ENCODE peak calls at places on chromosomes 2 and 18, in six cellular contexts. One of them, this sample, is unnamed.

GRCh38 chr2:85516649-85517389 is 22.1 kb upstream of the MAT2A start:
- DNase-seq in MCF 10A: peak
- DNase-seq in GM10248: no peak
- DNase-seq in foreskin fibroblast: no peak
- DNase-seq in GM20000: no peak
- DNase-seq in PC-9: peak
- DNase-seq in this sample: no peak

GRCh38 chr2:51813245-51813644 is 781.3 kb upstream of the NRXN1 start:
- DNase-seq in MCF 10A: peak
- DNase-seq in GM10248: no peak
- DNase-seq in foreskin fibroblast: no peak
- DNase-seq in GM20000: no peak
- DNase-seq in PC-9: no peak
- DNase-seq in this sample: no peak

GRCh38 chr18:5297582-5297981 is 2.1 kb upstream of the ZBTB14 start:
- DNase-seq in MCF 10A: no peak
- DNase-seq in GM10248: no peak
- DNase-seq in foreskin fibroblast: no peak
- DNase-seq in GM20000: no peak
- DNase-seq in PC-9: no peak
- DNase-seq in this sample: no peak

GRCh38 chr2:121709776-121710469 is 26.8 kb downstream of the NIFK start:
- DNase-seq in MCF 10A: no peak
- DNase-seq in GM10248: no peak
- DNase-seq in foreskin fibroblast: no peak
- DNase-seq in GM20000: no peak
- DNase-seq in PC-9: no peak
- DNase-seq in this sample: no peak

GRCh38 chr18:27075828-27076227 is 109.3 kb downstream of the CHST9 start:
- DNase-seq in MCF 10A: no peak
- DNase-seq in GM10248: no peak
- DNase-seq in foreskin fibroblast: no peak
- DNase-seq in GM20000: no peak
- DNase-seq in PC-9: no peak
- DNase-seq in this sample: no peak

GRCh38 chr18:45802814-45803492 is 22.5 kb upstream of the SIGLEC15 start:
- DNase-seq in MCF 10A: peak
- DNase-seq in GM10248: no peak
- DNase-seq in foreskin fibroblast: peak
- DNase-seq in GM20000: no peak
- DNase-seq in PC-9: peak
- DNase-seq in this sample: peak

GRCh38 chr2:107018366-107018765 is 132.4 kb upstream of the ST6GAL2 start:
- DNase-seq in MCF 10A: no peak
- DNase-seq in GM10248: no peak
- DNase-seq in foreskin fibroblast: no peak
- DNase-seq in GM20000: no peak
- DNase-seq in PC-9: no peak
- DNase-seq in this sample: no peak

GRCh38 chr18:48787523-48788151 is 163.1 kb downstream of the SMAD7 start:
- DNase-seq in MCF 10A: no peak
- DNase-seq in GM10248: no peak
- DNase-seq in foreskin fibroblast: no peak
- DNase-seq in GM20000: no peak
- DNase-seq in PC-9: no peak
- DNase-seq in this sample: no peak

GRCh38 chr2:20691076-20691708 is 24.2 kb downstream of the GDF7 start:
- DNase-seq in MCF 10A: no peak
- DNase-seq in GM10248: no peak
- DNase-seq in foreskin fibroblast: no peak
- DNase-seq in GM20000: no peak
- DNase-seq in PC-9: no peak
- DNase-seq in this sample: no peak

GRCh38 chr18:35703043-35703688 is 121.6 kb downstream of the GALNT1 start:
- DNase-seq in MCF 10A: no peak
- DNase-seq in GM10248: no peak
- DNase-seq in foreskin fibroblast: peak
- DNase-seq in GM20000: no peak
- DNase-seq in PC-9: no peak
- DNase-seq in this sample: no peak

GRCh38 chr2:101518470-101519172 is 43.7 kb upstream of the RFX8 start:
- DNase-seq in MCF 10A: peak
- DNase-seq in GM10248: no peak
- DNase-seq in foreskin fibroblast: peak
- DNase-seq in GM20000: no peak
- DNase-seq in PC-9: peak
- DNase-seq in this sample: no peak

GRCh38 chr18:48790869-48791635 is 159.7 kb downstream of the SMAD7 start:
- DNase-seq in MCF 10A: no peak
- DNase-seq in GM10248: no peak
- DNase-seq in foreskin fibroblast: no peak
- DNase-seq in GM20000: no peak
- DNase-seq in PC-9: no peak
- DNase-seq in this sample: no peak

GRCh38 chr2:217103752-217104540 is 244.1 kb upstream of the TNP1 start:
- DNase-seq in MCF 10A: no peak
- DNase-seq in GM10248: no peak
- DNase-seq in foreskin fibroblast: peak
- DNase-seq in GM20000: no peak
- DNase-seq in PC-9: peak
- DNase-seq in this sample: no peak

GRCh38 chr2:237465515-237466227 is 21.4 kb upstream of the MLPH start:
- DNase-seq in MCF 10A: peak
- DNase-seq in GM10248: no peak
- DNase-seq in foreskin fibroblast: peak
- DNase-seq in GM20000: no peak
- DNase-seq in PC-9: peak
- DNase-seq in this sample: no peak

GRCh38 chr2:85811173-85811849 is 57.5 kb downstream of the ATOH8 start:
- DNase-seq in MCF 10A: no peak
- DNase-seq in GM10248: peak
- DNase-seq in foreskin fibroblast: no peak
- DNase-seq in GM20000: no peak
- DNase-seq in PC-9: no peak
- DNase-seq in this sample: no peak

GRCh38 chr18:7980136-7980535 is 413.0 kb downstream of the PTPRM start:
- DNase-seq in MCF 10A: peak
- DNase-seq in GM10248: no peak
- DNase-seq in foreskin fibroblast: no peak
- DNase-seq in GM20000: no peak
- DNase-seq in PC-9: no peak
- DNase-seq in this sample: peak

GRCh38 chr2:241957276-241957675 is 87.7 kb downstream of the RTP5 start:
- DNase-seq in MCF 10A: no peak
- DNase-seq in GM10248: no peak
- DNase-seq in foreskin fibroblast: no peak
- DNase-seq in GM20000: no peak
- DNase-seq in PC-9: no peak
- DNase-seq in this sample: no peak

GRCh38 chr2:136008205-136008865 is 22.9 kb upstream of the DARS1 start:
- DNase-seq in MCF 10A: no peak
- DNase-seq in GM10248: no peak
- DNase-seq in foreskin fibroblast: no peak
- DNase-seq in GM20000: no peak
- DNase-seq in PC-9: no peak
- DNase-seq in this sample: peak

GRCh38 chr18:43744960-43745740 is 467.9 kb upstream of the SYT4 start:
- DNase-seq in MCF 10A: no peak
- DNase-seq in GM10248: no peak
- DNase-seq in foreskin fibroblast: no peak
- DNase-seq in GM20000: no peak
- DNase-seq in PC-9: no peak
- DNase-seq in this sample: no peak

GRCh38 chr18:70132999-70133398 is 72.5 kb downstream of the RTTN start:
- DNase-seq in MCF 10A: peak
- DNase-seq in GM10248: no peak
- DNase-seq in foreskin fibroblast: peak
- DNase-seq in GM20000: no peak
- DNase-seq in PC-9: no peak
- DNase-seq in this sample: no peak

GRCh38 chr2:27379840-27380625 is 501 bp downstream of the ZNF513 start:
- DNase-seq in MCF 10A: peak
- DNase-seq in GM10248: no peak
- DNase-seq in foreskin fibroblast: peak
- DNase-seq in GM20000: peak
- DNase-seq in PC-9: peak
- DNase-seq in this sample: peak

GRCh38 chr2:223519471-223519870 is 82.7 kb downstream of the SCG2 start:
- DNase-seq in MCF 10A: no peak
- DNase-seq in GM10248: no peak
- DNase-seq in foreskin fibroblast: no peak
- DNase-seq in GM20000: no peak
- DNase-seq in PC-9: no peak
- DNase-seq in this sample: no peak

GRCh38 chr2:127810156-127810636 is 775 bp downstream of the WDR33 start:
- DNase-seq in MCF 10A: peak
- DNase-seq in GM10248: no peak
- DNase-seq in foreskin fibroblast: peak
- DNase-seq in GM20000: no peak
- DNase-seq in PC-9: peak
- DNase-seq in this sample: no peak

GRCh38 chr18:36872329-36872728 is 43.4 kb downstream of the KIAA1328 start:
- DNase-seq in MCF 10A: no peak
- DNase-seq in GM10248: no peak
- DNase-seq in foreskin fibroblast: no peak
- DNase-seq in GM20000: no peak
- DNase-seq in PC-9: no peak
- DNase-seq in this sample: no peak

GRCh38 chr2:48707466-48707865 is 48.1 kb downstream of the LHCGR start:
- DNase-seq in MCF 10A: peak
- DNase-seq in GM10248: no peak
- DNase-seq in foreskin fibroblast: no peak
- DNase-seq in GM20000: no peak
- DNase-seq in PC-9: no peak
- DNase-seq in this sample: no peak

GRCh38 chr2:138504546-138505239 is 3.1 kb downstream of the SPOPL start:
- DNase-seq in MCF 10A: no peak
- DNase-seq in GM10248: peak
- DNase-seq in foreskin fibroblast: no peak
- DNase-seq in GM20000: peak
- DNase-seq in PC-9: peak
- DNase-seq in this sample: no peak

GRCh38 chr2:49772299-49772970 is 618.1 kb upstream of the FSHR start:
- DNase-seq in MCF 10A: no peak
- DNase-seq in GM10248: no peak
- DNase-seq in foreskin fibroblast: no peak
- DNase-seq in GM20000: no peak
- DNase-seq in PC-9: no peak
- DNase-seq in this sample: no peak

GRCh38 chr2:49770919-49771318 is 616.6 kb upstream of the FSHR start:
- DNase-seq in MCF 10A: peak
- DNase-seq in GM10248: peak
- DNase-seq in foreskin fibroblast: no peak
- DNase-seq in GM20000: peak
- DNase-seq in PC-9: no peak
- DNase-seq in this sample: peak
- TF ChIP-seq CTCF in MCF 10A: peak
- TF ChIP-seq CTCF in GM10248: peak
- TF ChIP-seq CTCF in foreskin fibroblast: peak
- TF ChIP-seq CTCF in GM20000: peak
- TF ChIP-seq CTCF in PC-9: peak
- TF ChIP-seq CTCF in this sample: no peak

GRCh38 chr2:196328088-196328680 is 156.8 kb upstream of the STK17B start:
- DNase-seq in MCF 10A: no peak
- DNase-seq in GM10248: no peak
- DNase-seq in foreskin fibroblast: no peak
- DNase-seq in GM20000: no peak
- DNase-seq in PC-9: no peak
- DNase-seq in this sample: no peak

GRCh38 chr2:196330645-196331044 is 159.3 kb upstream of the STK17B start:
- DNase-seq in MCF 10A: no peak
- DNase-seq in GM10248: no peak
- DNase-seq in foreskin fibroblast: no peak
- DNase-seq in GM20000: no peak
- DNase-seq in PC-9: no peak
- DNase-seq in this sample: no peak

GRCh38 chr2:196331816-196332215 is 160.4 kb upstream of the STK17B start:
- DNase-seq in MCF 10A: no peak
- DNase-seq in GM10248: no peak
- DNase-seq in foreskin fibroblast: peak
- DNase-seq in GM20000: no peak
- DNase-seq in PC-9: no peak
- DNase-seq in this sample: no peak

GRCh38 chr2:196331143-196331542 is 159.8 kb upstream of the STK17B start:
- DNase-seq in MCF 10A: peak
- DNase-seq in GM10248: no peak
- DNase-seq in foreskin fibroblast: peak
- DNase-seq in GM20000: no peak
- DNase-seq in PC-9: peak
- DNase-seq in this sample: no peak

DNA sequence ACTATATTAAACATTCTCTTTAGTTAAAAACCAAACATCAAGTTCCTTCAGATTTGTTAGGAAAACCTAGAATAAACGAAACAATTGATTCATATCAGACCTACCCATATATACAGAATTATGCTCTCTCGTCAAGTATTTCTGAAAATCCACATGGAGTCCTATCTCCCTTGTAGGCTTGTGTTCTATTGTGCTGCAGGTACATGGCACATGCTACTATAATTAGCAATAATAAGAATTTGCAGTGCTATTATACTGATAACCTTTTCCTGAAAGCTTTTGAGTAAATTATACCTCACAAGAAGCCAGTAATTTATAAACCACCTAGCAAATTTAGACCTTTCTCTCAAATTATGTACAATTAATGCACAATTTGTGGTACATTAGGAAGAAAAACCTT is 158.6 kb upstream of the STK17B start:
- DNase-seq in MCF 10A: no peak
- DNase-seq in GM10248: no peak
- DNase-seq in foreskin fibroblast: no peak
- DNase-seq in GM20000: no peak
- DNase-seq in PC-9: no peak
- DNase-seq in this sample: no peak
- TF ChIP-seq CTCF in MCF 10A: no peak
- TF ChIP-seq CTCF in GM10248: no peak
- TF ChIP-seq CTCF in foreskin fibroblast: no peak
- TF ChIP-seq CTCF in GM20000: no peak
- TF ChIP-seq CTCF in PC-9: no peak
- TF ChIP-seq CTCF in this sample: no peak

GRCh38 chr2:113977660-113978523 is 88.0 kb downstream of the ACTR3 start:
- DNase-seq in MCF 10A: peak
- DNase-seq in GM10248: no peak
- DNase-seq in foreskin fibroblast: peak
- DNase-seq in GM20000: no peak
- DNase-seq in PC-9: peak
- DNase-seq in this sample: no peak
- TF ChIP-seq CTCF in MCF 10A: peak
- TF ChIP-seq CTCF in GM10248: no peak
- TF ChIP-seq CTCF in foreskin fibroblast: peak
- TF ChIP-seq CTCF in GM20000: no peak
- TF ChIP-seq CTCF in PC-9: peak
- TF ChIP-seq CTCF in this sample: no peak

GRCh38 chr18:68083131-68083530 is 566.6 kb upstream of the DSEL start:
- DNase-seq in MCF 10A: peak
- DNase-seq in GM10248: no peak
- DNase-seq in foreskin fibroblast: peak
- DNase-seq in GM20000: no peak
- DNase-seq in PC-9: no peak
- DNase-seq in this sample: no peak

GRCh38 chr18:68085251-68085650 is 568.7 kb upstream of the DSEL start:
- DNase-seq in MCF 10A: no peak
- DNase-seq in GM10248: no peak
- DNase-seq in foreskin fibroblast: no peak
- DNase-seq in GM20000: no peak
- DNase-seq in PC-9: no peak
- DNase-seq in this sample: no peak

GRCh38 chr18:68083776-68084175 is 567.3 kb upstream of the DSEL start:
- DNase-seq in MCF 10A: no peak
- DNase-seq in GM10248: no peak
- DNase-seq in foreskin fibroblast: no peak
- DNase-seq in GM20000: no peak
- DNase-seq in PC-9: no peak
- DNase-seq in this sample: no peak
- TF ChIP-seq CTCF in MCF 10A: no peak
- TF ChIP-seq CTCF in GM10248: no peak
- TF ChIP-seq CTCF in foreskin fibroblast: no peak
- TF ChIP-seq CTCF in GM20000: no peak
- TF ChIP-seq CTCF in PC-9: no peak
- TF ChIP-seq CTCF in this sample: no peak

This sample was measured in activated CD8-positive, alpha-beta T cell treated with anti-CD3 and anti-CD28 coated beads for 36 hours.